ENCODE peak calls at places on chromosomes 2 and 18, in five cellular contexts. One of them, this sample, is unnamed.

GRCh38 chr2:228444156-228444555 is 262.7 kb upstream of the SPHKAP start:
- DNase-seq in HCT116: no peak
- DNase-seq in GM23338: no peak
- DNase-seq in HepG2: no peak
- DNase-seq in fibroblast of lung: no peak
- DNase-seq in this sample: no peak

GRCh38 chr2:235458839-235459273 is 35.0 kb upstream of the AGAP1 start:
- DNase-seq in HCT116: no peak
- DNase-seq in GM23338: no peak
- DNase-seq in fibroblast of lung: no peak
- DNase-seq in HepG2: peak; percentile 55
- DNase-seq in this sample: peak; percentile 79

GRCh38 chr2:105928563-105928962 is 183.9 kb downstream of the NCK2 start:
- DNase-seq in GM23338: no peak
- DNase-seq in HepG2: no peak
- DNase-seq in fibroblast of lung: no peak
- DNase-seq in HCT116: no peak
- DNase-seq in this sample: no peak

GRCh38 chr18:49588171-49588570 is 26.3 kb downstream of the LIPG start:
- DNase-seq in HepG2: no peak
- DNase-seq in GM23338: no peak
- DNase-seq in HCT116: no peak
- DNase-seq in fibroblast of lung: no peak
- DNase-seq in this sample: no peak

GRCh38 chr18:43405097-43405496 is 127.8 kb upstream of the SYT4 start:
- DNase-seq in GM23338: no peak
- DNase-seq in HCT116: no peak
- DNase-seq in HepG2: no peak
- DNase-seq in fibroblast of lung: no peak
- DNase-seq in this sample: no peak

GRCh38 chr18:63301458-63301857 is 18.1 kb downstream of the BCL2 start:
- DNase-seq in fibroblast of lung: no peak
- DNase-seq in HepG2: no peak
- DNase-seq in HCT116: no peak
- DNase-seq in GM23338: no peak
- DNase-seq in this sample: no peak

GRCh38 chr2:84849271-84849952 is 31.5 kb downstream of the TRABD2A start:
- DNase-seq in GM23338: no peak
- DNase-seq in HCT116: no peak
- DNase-seq in fibroblast of lung: peak; percentile 61
- DNase-seq in HepG2: no peak
- DNase-seq in this sample: peak; percentile 86

GRCh38 chr2:200593905-200594304 is 8.1 kb downstream of the AOX1 start:
- DNase-seq in HCT116: no peak
- DNase-seq in fibroblast of lung: no peak
- DNase-seq in HepG2: no peak
- DNase-seq in GM23338: no peak
- DNase-seq in this sample: peak; percentile 77

GRCh38 chr2:96233880-96234316 is 25.3 kb upstream of the STARD7 start:
- DNase-seq in HCT116: no peak
- DNase-seq in GM23338: no peak
- DNase-seq in fibroblast of lung: no peak
- DNase-seq in HepG2: no peak
- DNase-seq in this sample: no peak

GRCh38 chr2:61368687-61369665 is 101.9 kb downstream of the USP34 start:
- DNase-seq in HepG2: no peak
- DNase-seq in HCT116: no peak
- DNase-seq in GM23338: no peak
- DNase-seq in fibroblast of lung: no peak
- DNase-seq in this sample: no peak

GRCh38 chr2:9153589-9153988 is 53.0 kb upstream of the ASAP2 start:
- DNase-seq in GM23338: no peak
- DNase-seq in fibroblast of lung: no peak
- DNase-seq in HCT116: no peak
- DNase-seq in HepG2: no peak
- DNase-seq in this sample: no peak

GRCh38 chr2:161134547-161135518 is 25.4 kb upstream of the TANK start:
- DNase-seq in HepG2: peak; percentile 66
- DNase-seq in fibroblast of lung: no peak
- DNase-seq in GM23338: peak; percentile 38
- DNase-seq in HCT116: peak; percentile 56
- DNase-seq in this sample: peak; percentile 90

GRCh38 chr2:128369126-128369555 is 50.5 kb upstream of the HS6ST1 start:
- DNase-seq in HepG2: no peak
- DNase-seq in fibroblast of lung: peak; percentile 53
- DNase-seq in GM23338: peak; percentile 47
- DNase-seq in HCT116: no peak
- DNase-seq in this sample: no peak

GRCh38 chr2:37625156-37625555 is 46.3 kb downstream of the CDC42EP3 start:
- DNase-seq in HepG2: no peak
- DNase-seq in fibroblast of lung: no peak
- DNase-seq in GM23338: no peak
- DNase-seq in HCT116: no peak
- DNase-seq in this sample: peak; percentile 43

GRCh38 chr18:51391731-51392130 is 194.2 kb upstream of the MEX3C start:
- DNase-seq in HCT116: no peak
- DNase-seq in fibroblast of lung: no peak
- DNase-seq in HepG2: no peak
- DNase-seq in GM23338: no peak
- DNase-seq in this sample: no peak

GRCh38 chr2:66840321-66841014 is 405.5 kb downstream of the MEIS1 start:
- DNase-seq in GM23338: no peak
- DNase-seq in HepG2: no peak
- DNase-seq in fibroblast of lung: peak; percentile 95
- DNase-seq in HCT116: no peak
- DNase-seq in this sample: peak; percentile 9

GRCh38 chr2:230874876-230875275 is 10.1 kb downstream of the ITM2C start:
- DNase-seq in HepG2: no peak
- DNase-seq in fibroblast of lung: no peak
- DNase-seq in GM23338: no peak
- DNase-seq in HCT116: no peak
- DNase-seq in this sample: no peak

GRCh38 chr2:178395941-178396585 is 54.9 kb downstream of the PRKRA start:
- DNase-seq in HCT116: no peak
- DNase-seq in GM23338: no peak
- DNase-seq in HepG2: no peak
- DNase-seq in fibroblast of lung: no peak
- DNase-seq in this sample: no peak

GRCh38 chr2:178395295-178395694 is 55.7 kb downstream of the PRKRA start:
- DNase-seq in fibroblast of lung: no peak
- DNase-seq in GM23338: no peak
- DNase-seq in HepG2: no peak
- DNase-seq in HCT116: no peak
- DNase-seq in this sample: no peak

GRCh38 chr2:178392215-178392614 is 58.8 kb downstream of the PRKRA start:
- DNase-seq in HCT116: no peak
- DNase-seq in HepG2: no peak
- DNase-seq in fibroblast of lung: no peak
- DNase-seq in GM23338: no peak
- DNase-seq in this sample: peak; percentile 89

GRCh38 chr2:178394816-178395215 is 56.2 kb downstream of the PRKRA start:
- DNase-seq in GM23338: no peak
- DNase-seq in HCT116: no peak
- DNase-seq in fibroblast of lung: no peak
- DNase-seq in HepG2: no peak
- DNase-seq in this sample: no peak

DNA sequence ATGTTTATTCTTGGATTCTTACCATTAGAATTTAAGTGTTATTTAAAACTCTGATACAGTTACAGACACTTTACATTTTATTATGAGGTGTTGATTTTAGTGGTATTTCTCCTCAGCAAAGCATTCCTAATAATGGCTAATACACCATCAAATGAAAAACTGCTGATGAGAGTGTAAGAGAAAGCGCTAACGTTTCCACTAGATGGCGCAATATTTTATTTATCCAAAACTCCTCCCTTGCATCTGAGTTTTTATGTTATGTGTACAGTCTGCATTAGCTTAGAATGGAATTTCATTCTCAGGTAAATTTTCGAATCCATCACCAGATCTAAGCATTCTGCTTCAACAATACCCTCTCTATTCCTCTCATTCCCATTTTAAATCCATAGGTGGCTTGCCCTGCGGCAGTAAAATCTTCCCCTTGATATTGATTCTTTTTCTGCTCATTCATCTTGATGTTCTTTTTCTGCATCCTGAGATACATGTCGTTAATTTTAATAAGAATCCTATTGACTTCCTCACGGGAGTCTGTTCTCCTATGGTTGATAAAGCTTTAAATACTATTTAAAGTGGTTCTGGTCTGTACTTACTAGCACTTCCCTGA is 53.9 kb downstream of the PRKRA start:
- DNase-seq in GM23338: peak; percentile 73
- DNase-seq in fibroblast of lung: peak; percentile 67
- DNase-seq in HepG2: peak; percentile 46
- DNase-seq in HCT116: peak; percentile 33
- DNase-seq in this sample: peak; percentile 71
- H2AFZ ChIP-seq in GM23338: no peak overlapping the region
- H2AFZ ChIP-seq in fibroblast of lung: no peak overlapping the region
- H2AFZ ChIP-seq in HepG2: no peak overlapping the region
- H2AFZ ChIP-seq in HCT116: no peak overlapping the region
- H2AFZ ChIP-seq in this sample: no peak overlapping the region

GRCh38 chr2:219272995-219273394 is 6.2 kb upstream of the DNAJB2 start:
- DNase-seq in fibroblast of lung: no peak
- DNase-seq in HCT116: no peak
- DNase-seq in GM23338: no peak
- DNase-seq in HepG2: no peak
- DNase-seq in this sample: peak; percentile 13

GRCh38 chr2:219272351-219272750 is 6.8 kb upstream of the DNAJB2 start:
- DNase-seq in fibroblast of lung: no peak
- DNase-seq in HCT116: no peak
- DNase-seq in HepG2: no peak
- DNase-seq in GM23338: no peak
- DNase-seq in this sample: no peak

GRCh38 chr2:219274392-219274921 is 4.7 kb upstream of the DNAJB2 start:
- DNase-seq in HCT116: peak; percentile 64
- DNase-seq in HepG2: peak; percentile 74
- DNase-seq in GM23338: peak; percentile 72
- DNase-seq in fibroblast of lung: peak; percentile 42
- DNase-seq in this sample: peak; percentile 88

GRCh38 chr2:219271021-219271420 is 8.1 kb upstream of the DNAJB2 start:
- DNase-seq in HCT116: no peak
- DNase-seq in HepG2: no peak
- DNase-seq in GM23338: no peak
- DNase-seq in fibroblast of lung: no peak
- DNase-seq in this sample: no peak

DNA sequence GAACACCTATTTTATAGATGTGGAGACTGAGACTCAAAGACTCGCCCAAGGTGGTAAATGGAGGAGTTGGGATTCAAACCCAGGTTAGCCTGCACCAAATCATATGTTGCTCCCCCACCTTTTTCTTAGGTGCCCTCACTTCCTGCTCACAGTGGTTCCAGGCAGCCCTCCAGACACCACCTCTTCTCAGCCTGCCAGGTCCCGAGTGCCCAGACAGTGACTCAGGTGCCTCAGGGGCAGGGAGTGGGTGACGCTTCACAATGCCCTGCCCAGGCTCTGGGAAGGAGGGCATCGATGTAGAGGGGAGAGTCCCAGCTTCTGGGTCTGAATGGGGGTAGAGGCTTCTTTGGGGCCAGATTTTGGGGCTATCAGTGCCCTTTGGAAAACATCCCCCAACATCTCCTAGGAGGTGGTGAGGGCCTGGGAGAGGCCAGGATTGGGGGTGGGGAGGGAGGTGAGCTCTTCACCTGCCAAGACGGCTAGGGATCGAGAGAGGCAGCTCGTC is 5.2 kb upstream of the DNAJB2 start:
- DNase-seq in HCT116: peak; percentile 72
- DNase-seq in GM23338: no peak
- DNase-seq in HepG2: no peak
- DNase-seq in fibroblast of lung: no peak
- DNase-seq in this sample: peak; percentile 92
- H3K27ac ChIP-seq in HCT116: peak overlapping the region; percentile 76
- H3K27ac ChIP-seq in GM23338: no peak overlapping the region
- H3K27ac ChIP-seq in HepG2: no peak overlapping the region
- H3K27ac ChIP-seq in fibroblast of lung: peak overlapping the region; percentile 53
- H3K27ac ChIP-seq in this sample: peak overlapping the region; percentile 86

DNA sequence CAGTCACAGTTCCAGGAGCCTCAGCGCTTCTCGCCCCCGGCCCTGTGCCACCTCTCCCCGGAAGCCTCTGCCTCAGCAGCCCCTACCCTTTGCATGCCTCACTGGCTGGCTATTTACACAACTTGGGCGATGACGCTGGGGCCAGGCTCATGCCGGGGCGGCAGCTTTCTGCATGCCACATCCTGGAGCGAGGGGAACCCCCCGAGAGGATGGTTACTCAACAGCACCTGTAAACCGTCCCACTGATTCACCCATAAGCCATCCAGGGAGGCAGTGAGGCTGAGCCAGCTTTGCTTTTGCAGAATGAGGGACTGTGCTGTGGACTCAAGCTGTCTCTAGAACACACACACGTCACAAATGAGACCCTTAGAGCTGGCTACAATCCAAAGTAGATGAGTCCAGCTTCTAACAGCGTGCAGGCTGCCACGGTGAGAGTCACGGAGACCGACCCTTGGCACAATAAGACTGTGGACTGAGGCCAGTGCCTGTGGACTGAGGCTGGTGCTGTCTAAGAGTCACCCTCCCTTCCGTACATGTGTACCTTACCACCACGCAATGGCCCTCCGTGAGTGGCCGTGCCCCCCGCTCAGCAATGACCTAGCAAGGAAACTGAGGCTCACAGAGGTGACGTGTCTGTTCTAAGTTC is 45.6 kb upstream of the ODC1 start:
- DNase-seq in GM23338: no peak
- DNase-seq in HCT116: no peak
- DNase-seq in HepG2: peak; percentile 68
- DNase-seq in fibroblast of lung: peak; percentile 4
- DNase-seq in this sample: peak; percentile 99
- H2AFZ ChIP-seq in GM23338: no peak overlapping the region
- H2AFZ ChIP-seq in HCT116: no peak overlapping the region
- H2AFZ ChIP-seq in HepG2: no peak overlapping the region
- H2AFZ ChIP-seq in fibroblast of lung: no peak overlapping the region
- H2AFZ ChIP-seq in this sample: no peak overlapping the region

DNA sequence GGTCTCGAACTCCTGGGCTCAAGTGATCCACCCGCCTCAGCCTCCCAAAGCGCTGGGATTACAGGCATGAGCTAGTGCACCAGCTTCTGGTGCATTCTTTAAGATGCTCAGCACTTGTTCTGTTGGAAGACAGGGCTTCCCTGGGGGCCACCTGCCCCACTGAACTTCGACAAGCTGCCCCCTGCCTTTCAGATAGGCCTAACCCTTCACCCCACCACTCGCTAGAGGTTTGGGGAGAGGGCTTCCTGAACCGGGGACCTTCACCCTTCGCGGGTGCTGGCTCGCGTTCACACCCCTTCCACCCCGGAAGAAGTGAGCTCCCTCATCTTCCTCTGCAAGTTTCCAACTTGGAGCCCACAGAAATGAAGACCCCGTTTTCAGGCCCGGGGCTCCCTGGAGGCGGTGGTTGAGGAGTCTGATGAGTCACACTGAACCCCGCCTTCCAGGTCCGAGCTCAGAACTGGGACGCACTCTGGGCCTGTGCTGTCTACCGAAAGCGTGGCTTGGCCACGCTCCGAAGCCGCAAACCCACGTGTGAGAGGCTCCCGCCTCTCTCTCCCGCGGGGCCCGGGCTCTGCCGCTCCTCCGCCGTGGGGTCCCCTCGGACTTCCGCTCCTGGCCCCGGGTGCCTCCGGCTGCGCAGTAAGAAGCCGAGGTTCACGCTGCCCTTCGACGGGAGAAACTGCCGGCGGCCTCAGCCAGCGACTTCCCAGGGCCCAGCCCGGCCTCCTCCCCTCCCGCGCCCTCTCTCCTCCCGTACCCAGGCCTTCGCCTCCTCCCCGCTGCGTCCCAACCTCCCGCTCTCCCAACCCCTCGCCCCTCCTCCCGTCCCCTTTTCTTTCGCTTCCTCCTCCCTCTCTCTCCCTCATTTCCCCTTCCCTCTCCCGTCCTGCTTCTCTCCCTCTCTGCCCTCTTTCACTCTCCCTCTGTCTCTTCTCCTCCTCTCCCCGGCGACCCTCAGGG is 47.5 kb upstream of the SP3 start:
- DNase-seq in GM23338: peak; percentile 91
- DNase-seq in fibroblast of lung: peak; percentile 74
- DNase-seq in HCT116: no peak
- DNase-seq in HepG2: no peak
- DNase-seq in this sample: no peak
- H3K27ac ChIP-seq in GM23338: peak overlapping the region; percentile 80
- H3K27ac ChIP-seq in fibroblast of lung: peak overlapping the region; percentile 73
- H3K27ac ChIP-seq in HCT116: no peak overlapping the region
- H3K27ac ChIP-seq in HepG2: no peak overlapping the region
- H3K27ac ChIP-seq in this sample: no peak overlapping the region

This sample was measured in PC-3.